ENCODE peak calls at places on chromosomes 7 and 10, in four cellular contexts. One of them, this sample, is unnamed.

GRCh38 chr7:156021476-156021875 is 209.2 kb upstream of the SHH start:
- DNase-seq in HCT116: no peak
- DNase-seq in upper lobe of right lung: no peak
- DNase-seq in suprapubic skin: no peak
- DNase-seq in this sample: no peak

GRCh38 chr10:126571203-126571602 is 99.3 kb downstream of the C10orf90 start:
- DNase-seq in HCT116: no peak
- DNase-seq in upper lobe of right lung: no peak
- DNase-seq in suprapubic skin: no peak
- DNase-seq in this sample: no peak

GRCh38 chr10:14889318-14889717 is 10.7 kb downstream of the SUV39H2 start:
- DNase-seq in HCT116: no peak
- DNase-seq in upper lobe of right lung: no peak
- DNase-seq in suprapubic skin: no peak
- DNase-seq in this sample: no peak

GRCh38 chr7:123271231-123271630 is 71.5 kb upstream of the SLC13A1 start:
- DNase-seq in HCT116: no peak
- DNase-seq in upper lobe of right lung: no peak
- DNase-seq in suprapubic skin: no peak
- DNase-seq in this sample: no peak

GRCh38 chr7:124922200-124922599 is 7.4 kb downstream of the POT1 start:
- DNase-seq in HCT116: no peak
- DNase-seq in upper lobe of right lung: no peak
- DNase-seq in suprapubic skin: no peak
- DNase-seq in this sample: no peak

GRCh38 chr10:129741978-129742741 is 221.9 kb downstream of the EBF3 start:
- DNase-seq in HCT116: no peak
- DNase-seq in upper lobe of right lung: peak; percentile 20
- DNase-seq in suprapubic skin: peak; percentile 17
- DNase-seq in this sample: no peak

GRCh38 chr7:92246363-92247101 is 758 bp downstream of the ANKIB1 start:
- DNase-seq in HCT116: no peak
- DNase-seq in upper lobe of right lung: peak; percentile 65
- DNase-seq in suprapubic skin: no peak
- DNase-seq in this sample: no peak

GRCh38 chr7:74217455-74218342 is 7.9 kb downstream of the LAT2 start:
- DNase-seq in HCT116: no peak
- DNase-seq in upper lobe of right lung: no peak
- DNase-seq in suprapubic skin: no peak
- DNase-seq in this sample: no peak

GRCh38 chr7:132580717-132581285 is 4.5 kb upstream of the PLXNA4 start:
- DNase-seq in HCT116: peak; percentile 62
- DNase-seq in upper lobe of right lung: no peak
- DNase-seq in suprapubic skin: peak; percentile 83
- DNase-seq in this sample: peak; percentile 77

DNA sequence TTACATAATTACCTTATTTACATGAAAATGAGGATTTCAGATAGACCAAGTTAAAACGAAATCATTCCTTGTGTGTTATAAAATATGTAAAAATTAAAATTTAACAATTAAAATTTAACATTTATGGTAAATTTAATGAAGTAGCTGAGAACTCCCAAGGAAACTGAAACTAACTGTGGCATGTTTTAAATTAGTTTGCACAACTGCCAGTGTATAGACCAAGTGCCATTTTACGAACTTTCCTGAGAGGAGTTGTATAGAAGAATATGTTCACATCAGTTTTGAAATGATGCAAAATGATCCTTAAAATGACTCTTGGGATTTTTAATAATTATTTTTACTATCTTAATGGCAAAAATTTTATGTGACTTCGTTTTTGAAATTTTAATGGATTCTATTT is 23.5 kb downstream of the PDLIM1 start:
- DNase-seq in HCT116: no peak
- DNase-seq in upper lobe of right lung: no peak
- DNase-seq in suprapubic skin: no peak
- DNase-seq in this sample: no peak
- H3K4me1 ChIP-seq in HCT116: peaks cover 34% of the 10 kb centered on the region
- H3K4me1 ChIP-seq in upper lobe of right lung: peaks cover 44% of the 10 kb centered on the region
- H3K4me1 ChIP-seq in suprapubic skin: peaks cover 27% of the 10 kb centered on the region
- H3K4me1 ChIP-seq in this sample: peaks cover 2% of the 10 kb centered on the region

DNA sequence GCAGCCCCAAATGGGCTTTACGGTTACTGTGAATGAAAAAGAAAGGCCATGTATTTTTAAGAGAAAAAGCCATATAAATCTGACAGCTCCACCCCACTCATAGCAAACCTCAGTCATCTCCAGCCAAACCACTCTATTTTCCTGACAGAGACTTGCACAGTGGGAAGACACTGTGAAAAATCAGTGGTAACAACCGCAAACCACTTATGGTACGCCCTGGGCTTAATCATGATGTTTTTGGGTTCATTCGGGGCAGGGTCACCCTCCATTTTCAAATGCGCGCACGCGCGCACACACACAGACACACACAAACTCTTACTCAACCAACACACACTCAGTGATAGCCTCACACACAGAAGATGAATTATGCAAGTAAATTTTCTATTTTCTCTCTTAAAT is 82.0 kb upstream of the HPS1 start:
- DNase-seq in HCT116: no peak
- DNase-seq in upper lobe of right lung: no peak
- DNase-seq in suprapubic skin: no peak
- DNase-seq in this sample: no peak
- H3K27ac ChIP-seq in HCT116: no peak overlapping the region
- H3K27ac ChIP-seq in upper lobe of right lung: no peak overlapping the region
- H3K27ac ChIP-seq in suprapubic skin: no peak overlapping the region
- H3K27ac ChIP-seq in this sample: no peak overlapping the region

DNA sequence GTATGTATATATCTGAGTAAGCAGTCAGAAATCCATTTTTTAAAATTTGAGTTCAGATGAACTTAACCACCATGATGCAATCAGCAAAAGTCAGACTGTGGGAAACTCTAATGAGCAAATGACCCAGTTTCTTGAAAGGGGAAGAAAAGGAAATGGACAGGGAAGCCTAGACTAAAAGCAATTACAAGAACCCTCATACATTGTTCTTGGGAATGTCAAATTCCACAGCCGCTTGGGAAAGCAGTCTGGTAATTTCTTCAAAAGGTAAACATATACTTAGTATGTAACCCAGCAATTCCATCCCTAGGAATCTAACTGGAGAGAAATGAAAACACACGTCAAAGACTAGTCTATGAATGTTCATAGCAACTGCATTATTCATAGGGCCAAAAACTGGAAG is 16.4 kb upstream of the FOXK1 start:
- DNase-seq in HCT116: no peak
- DNase-seq in upper lobe of right lung: no peak
- DNase-seq in suprapubic skin: no peak
- DNase-seq in this sample: no peak
- H3K4me3 ChIP-seq in HCT116: no peak overlapping the region
- H3K4me3 ChIP-seq in upper lobe of right lung: no peak overlapping the region
- H3K4me3 ChIP-seq in suprapubic skin: no peak overlapping the region
- H3K4me3 ChIP-seq in this sample: no peak overlapping the region

DNA sequence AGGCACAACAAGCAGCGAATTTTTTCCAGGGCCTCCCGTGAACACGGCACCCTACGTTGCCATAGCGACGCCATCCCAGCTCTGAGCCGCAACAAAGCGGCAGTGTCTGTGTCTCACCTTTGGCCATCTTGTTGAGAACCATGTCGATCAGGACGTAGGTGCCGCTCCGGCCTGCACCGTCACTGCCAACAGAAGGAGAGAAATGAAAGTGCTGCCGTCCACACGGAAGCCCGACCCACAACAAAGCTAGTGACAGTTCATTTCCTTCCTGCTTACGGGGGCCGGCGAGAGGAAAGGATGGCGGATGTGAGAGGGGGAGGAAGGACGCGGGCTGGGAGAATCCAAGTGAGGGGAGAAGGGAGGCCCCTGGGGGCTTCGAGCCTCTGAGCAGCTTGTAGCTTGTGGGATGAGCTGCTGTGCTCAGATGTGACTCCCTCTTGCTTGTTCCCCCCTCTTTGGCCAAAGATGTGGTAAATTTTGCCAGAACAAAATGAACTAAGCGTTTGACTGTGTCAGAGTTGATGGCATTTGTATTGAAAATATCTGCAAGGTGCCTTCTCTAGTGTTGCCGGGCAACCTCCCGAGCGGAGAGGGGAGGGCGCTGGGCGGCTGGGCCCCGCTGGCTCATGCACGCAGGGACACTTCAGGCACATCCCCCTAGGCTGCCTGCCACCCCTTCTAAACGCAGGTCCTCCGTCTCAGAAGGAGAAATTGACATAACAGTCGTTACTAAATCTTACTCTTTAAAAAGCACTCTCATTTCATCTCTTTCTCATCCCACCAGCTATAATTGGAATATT is 232.2 kb downstream of the DNAJB6 start:
- DNase-seq in HCT116: no peak
- DNase-seq in upper lobe of right lung: peak; percentile 74
- DNase-seq in suprapubic skin: no peak
- DNase-seq in this sample: no peak
- H3K4me1 ChIP-seq in HCT116: peaks cover 18% of the 10 kb centered on the region
- H3K4me1 ChIP-seq in upper lobe of right lung: peaks cover 18% of the 10 kb centered on the region
- H3K4me1 ChIP-seq in suprapubic skin: peaks cover 20% of the 10 kb centered on the region
- H3K4me1 ChIP-seq in this sample: no peaks in the 10 kb centered on the region

GRCh38 chr7:116259821-116260440 is 49.6 kb downstream of the TES start:
- DNase-seq in HCT116: peak; percentile 76
- DNase-seq in upper lobe of right lung: no peak
- DNase-seq in suprapubic skin: no peak
- DNase-seq in this sample: no peak
- H3K27ac ChIP-seq in HCT116: peak overlapping the region; percentile 74
- H3K27ac ChIP-seq in upper lobe of right lung: no peak overlapping the region
- H3K27ac ChIP-seq in suprapubic skin: no peak overlapping the region
- H3K27ac ChIP-seq in this sample: no peak overlapping the region